ENCODE peak calls at places on chromosomes 6 and 20, in seven cellular contexts. V is foreskin fibroblast, H is endodermal cell, C is H9, Q is fibroblast of the aortic adventitia, U is GM06990, T is HCT116. B is an unnamed sample.

GRCh38 chr6:107665386-107665785 is 158.7 kb downstream of the SCML4 start:
- DNase-seq in V (no peak), H (no peak), C (no peak), Q (peak), U (no peak), T (no peak), B (no peak)

GRCh38 chr6:123022980-123023379 is 26.9 kb downstream of the CLVS2 start:
- DNase-seq in V (no peak), H (peak), C (peak), Q (peak), U (no peak), T (no peak), B (no peak)

GRCh38 chr20:38825901-38826625 is 20.6 kb downstream of the PPP1R16B start:
- DNase-seq in V (peak), H (peak), C (no peak), Q (peak), U (no peak), T (peak), B (no peak)

GRCh38 chr6:165823609-165824326 is 160.7 kb upstream of the PDE10A start:
- DNase-seq in V (no peak), H (no peak), C (no peak), Q (no peak), U (no peak), T (no peak), B (no peak)

GRCh38 chr20:37007898-37008649 is 56.6 kb upstream of the SAMHD1 start:
- DNase-seq in V (peak), H (no peak), C (no peak), Q (peak), U (no peak), T (no peak), B (no peak)

GRCh38 chr6:140052757-140053729 is 678.6 kb upstream of the CITED2 start:
- DNase-seq in V (no peak), H (peak), C (no peak), Q (peak), U (no peak), T (no peak), B (no peak)

GRCh38 chr6:6851059-6851658 is 256.6 kb upstream of the RREB1 start:
- DNase-seq in V (peak), H (no peak), C (no peak), Q (peak), U (no peak), T (peak), B (no peak)

GRCh38 chr20:58870293-58871014 is 17.9 kb downstream of the GNAS start:
- DNase-seq in V (no peak), H (peak), C (peak), Q (peak), U (peak), T (no peak), B (peak)

GRCh38 chr20:13202553-13202952 is 18.5 kb upstream of the ISM1 start:
- DNase-seq in V (no peak), H (no peak), C (no peak), Q (no peak), U (no peak), T (no peak), B (no peak)

GRCh38 chr6:1604347-1604990 is 5.2 kb upstream of the FOXC1 start:
- DNase-seq in V (no peak), H (peak), C (peak), Q (peak), U (peak), T (no peak), B (peak)
- TF ChIP-seq CTCF in V (peak), H (peak), C (peak), Q (peak), U (peak), T (peak), B (peak)

DNA sequence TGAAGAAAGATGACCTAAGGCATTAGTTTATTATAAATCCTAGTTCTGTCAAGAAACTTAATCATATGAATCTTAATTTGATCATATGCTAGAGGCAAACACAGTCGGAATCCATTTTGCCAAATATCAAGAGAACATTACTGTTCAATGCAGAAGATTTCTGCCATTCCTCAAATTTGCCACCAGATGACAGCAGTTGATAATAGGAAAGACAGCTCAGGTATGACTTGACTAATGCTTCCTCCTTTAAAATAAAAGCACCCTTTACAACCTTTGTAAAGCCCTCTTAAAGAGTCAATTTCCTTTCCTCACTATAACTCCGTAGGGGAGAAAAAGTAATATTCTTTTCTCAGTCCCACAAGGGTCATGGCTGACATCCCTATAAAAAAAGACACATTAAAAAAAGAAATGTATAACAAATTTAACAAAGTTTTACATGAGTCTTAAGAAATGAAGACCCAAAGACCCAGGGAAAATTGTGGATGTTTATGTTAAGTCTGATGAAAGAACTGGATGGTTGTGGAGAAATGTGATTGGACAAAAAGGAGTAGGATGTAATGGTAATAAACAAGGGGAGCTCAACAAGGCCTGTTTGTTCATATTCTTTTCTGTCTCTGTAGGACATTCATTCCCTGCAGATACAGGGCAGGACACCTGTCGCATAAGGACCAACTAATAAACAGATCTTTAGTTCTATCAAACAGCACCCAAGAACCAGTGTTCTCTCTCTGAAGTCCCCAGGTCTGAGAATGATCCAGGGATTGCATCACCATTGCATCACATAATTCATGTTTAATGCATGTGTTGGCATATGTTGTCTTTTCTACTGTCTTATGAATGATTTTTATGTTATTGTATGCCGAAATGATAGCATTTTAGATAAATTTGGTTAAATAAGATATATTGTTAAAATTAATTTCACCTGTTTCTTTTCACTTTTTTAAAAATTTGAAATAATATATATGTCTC is 23.0 kb upstream of the IL17A start:
- DNase-seq in V (peak), H (no peak), C (no peak), Q (peak), U (no peak), T (peak), B (no peak)
- TF ChIP-seq CTCF in V (peak), H (peak), C (peak), Q (peak), U (peak), T (peak), B (peak)

GRCh38 chr6:79600313-79601019 is 30.7 kb upstream of the SH3BGRL2 start:
- DNase-seq in V (no peak), H (no peak), C (no peak), Q (no peak), U (no peak), T (no peak), B (no peak)
- TF ChIP-seq CTCF in V (no peak), H (no peak), C (no peak), Q (no peak), U (no peak), T (no peak), B (no peak)

GRCh38 chr6:44800171-44800671 is 412.7 kb downstream of the CDC5L start:
- DNase-seq in V (peak), H (no peak), C (no peak), Q (peak), U (no peak), T (no peak), B (no peak)
- TF ChIP-seq CTCF in V (no peak), H (no peak), C (no peak), Q (no peak), U (no peak), T (no peak), B (no peak)

B was measured in glutamatergic neuron.